ENCODE peak calls at places on chromosomes 1 and 21, in seven cellular contexts. V, L, E, A, C, F and W are unnamed samples.
A peak's percentile ranks its signal among the peaks of the same experiment; 100 is the strongest.

GRCh38 chr1:15525043-15525958 is 1.3 kb upstream of the CASP9 start:
- DNase-seq in V (peak; percentile 18), L (peak; percentile 100), E (no peak), A (no peak), C (peak; percentile 99), F (no peak), W (no peak)

GRCh38 chr1:12475947-12476346 is 142.1 kb downstream of the DHRS3 start:
- DNase-seq in V (peak; percentile 81), L (no peak), E (no peak), A (no peak), C (no peak), F (no peak), W (no peak)

GRCh38 chr1:152347116-152347728 is 12.6 kb downstream of the FLG2 start:
- DNase-seq in V (peak; percentile 67), L (no peak), E (peak; percentile 27), A (peak; percentile 45), C (peak; percentile 48), F (peak; percentile 65), W (no peak)

GRCh38 chr1:61101461-61102440 is 19.4 kb downstream of the NFIA start:
- DNase-seq in V (no peak), L (no peak), E (no peak), A (no peak), C (no peak), F (no peak), W (no peak)

GRCh38 chr1:47507921-47508894 is 70.4 kb downstream of the FOXD2 start:
- DNase-seq in V (no peak), L (peak; percentile 80), E (no peak), A (peak; percentile 63), C (no peak), F (peak; percentile 4), W (peak; percentile 65)

GRCh38 chr1:18776777-18777176 is 82.7 kb downstream of the TAS1R2 start:
- DNase-seq in V (no peak), L (no peak), E (no peak), A (no peak), C (no peak), F (no peak), W (no peak)

GRCh38 chr1:159008744-159009188 is 941 bp upstream of the IFI16 start:
- DNase-seq in V (peak; percentile 26), L (no peak), E (no peak), A (no peak), C (peak; percentile 36), F (peak; percentile 64), W (no peak)

GRCh38 chr21:41396452-41397107 is 29.5 kb upstream of the MX1 start:
- DNase-seq in V (no peak), L (no peak), E (no peak), A (no peak), C (no peak), F (no peak), W (no peak)

GRCh38 chr1:176469450-176469985 is 6.5 kb downstream of the PAPPA2 start:
- DNase-seq in V (no peak), L (no peak), E (no peak), A (no peak), C (no peak), F (no peak), W (no peak)

GRCh38 chr1:25451903-25452302 is 21.2 kb downstream of the MACO1 start:
- DNase-seq in V (no peak), L (no peak), E (no peak), A (no peak), C (no peak), F (no peak), W (no peak)

GRCh38 chr21:45255381-45256020 is 32.2 kb downstream of the POFUT2 start:
- DNase-seq in V (no peak), L (no peak), E (no peak), A (no peak), C (no peak), F (no peak), W (no peak)

GRCh38 chr1:202967684-202968281 is 726 bp upstream of the CYB5R1 start:
- DNase-seq in V (peak; percentile 10), L (no peak), E (no peak), A (no peak), C (peak; percentile 11), F (no peak), W (no peak)

GRCh38 chr1:940121-941026 is 16.7 kb downstream of the SAMD11 start:
- DNase-seq in V (peak; percentile 84), L (peak; percentile 85), E (no peak), A (peak; percentile 80), C (no peak), F (no peak), W (peak; percentile 78)

GRCh38 chr1:212463565-212464270 is 31.0 kb downstream of the NENF start:
- DNase-seq in V (no peak), L (no peak), E (no peak), A (no peak), C (no peak), F (no peak), W (no peak)

GRCh38 chr1:203572134-203572625 is 54.5 kb upstream of the ATP2B4 start:
- DNase-seq in V (peak; percentile 68), L (no peak), E (no peak), A (no peak), C (no peak), F (no peak), W (no peak)

GRCh38 chr1:229153955-229154548 is 116.9 kb upstream of the RAB4A start:
- DNase-seq in V (no peak), L (no peak), E (no peak), A (no peak), C (no peak), F (no peak), W (no peak)

GRCh38 chr1:178518894-178519293 is 6.0 kb downstream of the TEX35 start:
- DNase-seq in V (no peak), L (no peak), E (no peak), A (no peak), C (no peak), F (no peak), W (no peak)

GRCh38 chr1:100353988-100354387 is 1.7 kb downstream of the CDC14A start:
- DNase-seq in V (no peak), L (no peak), E (peak; percentile 34), A (peak; percentile 27), C (no peak), F (no peak), W (no peak)

GRCh38 chr1:6459850-6460265 is 6.1 kb downstream of the TNFRSF25 start:
- DNase-seq in V (no peak), L (no peak), E (no peak), A (no peak), C (peak; percentile 63), F (no peak), W (peak; percentile 66)

GRCh38 chr1:223401873-223402789 is 8.9 kb downstream of the CCDC185 start:
- DNase-seq in V (peak; percentile 73), L (no peak), E (no peak), A (no peak), C (no peak), F (peak; percentile 21), W (no peak)

GRCh38 chr1:205782627-205783470 is 7.6 kb upstream of the RAB29 start:
- DNase-seq in V (no peak), L (no peak), E (no peak), A (no peak), C (no peak), F (no peak), W (no peak)